ENCODE peak calls at places on chromosomes 5 and 9, in four cellular contexts. E is heart left ventricle, J is stomach, B is heart right ventricle. A is an unnamed sample.

GRCh38 chr5:147369742-147370374 is 135.0 kb downstream of the STK32A start:
- DNase-seq in E (no peak), J (no peak), B (no peak), A (no peak)

GRCh38 chr9:108469654-108470053 is 386.1 kb downstream of the ACTL7B start:
- DNase-seq in E (no peak), J (no peak), B (no peak), A (no peak)

GRCh38 chr5:41670854-41671791 is 160.7 kb upstream of the PLCXD3 start:
- DNase-seq in E (no peak), J (no peak), B (no peak), A (no peak)

GRCh38 chr5:96196890-96197289 is 235.2 kb upstream of the ELL2 start:
- DNase-seq in E (no peak), J (no peak), B (no peak), A (no peak)

GRCh38 chr9:129236441-129237145 is 58.5 kb upstream of the IER5L start:
- DNase-seq in E (peak; percentile 14), J (no peak), B (no peak), A (no peak)

GRCh38 chr9:80841888-80842287 is 847.5 kb downstream of the TLE1 start:
- DNase-seq in E (no peak), J (no peak), B (no peak), A (no peak)

GRCh38 chr5:75275736-75276135 is 39.1 kb upstream of the ANKRD31 start:
- DNase-seq in E (no peak), J (no peak), B (no peak), A (no peak)

GRCh38 chr5:109250533-109251329 is 159.0 kb downstream of the PJA2 start:
- DNase-seq in E (no peak), J (no peak), B (no peak), A (no peak)

GRCh38 chr5:177967221-177967887 is 28.7 kb downstream of the PROP1 start:
- DNase-seq in E (no peak), J (no peak), B (no peak), A (no peak)

GRCh38 chr5:15026506-15026905 is 154.9 kb upstream of the ANKH start:
- DNase-seq in E (no peak), J (no peak), B (no peak), A (no peak)
- H3K4me3 ChIP-seq in E (no peak overlapping the region), J (no peak overlapping the region), B (no peak overlapping the region), A (no peak overlapping the region)

GRCh38 chr9:134350416-134350994 is 24.2 kb downstream of the RXRA start:
- DNase-seq in E (no peak), J (no peak), B (no peak), A (no peak)

GRCh38 chr9:134352247-134352933 is 26.1 kb downstream of the RXRA start:
- DNase-seq in E (no peak), J (no peak), B (no peak), A (no peak)

GRCh38 chr9:134349941-134350340 is 23.7 kb downstream of the RXRA start:
- DNase-seq in E (no peak), J (no peak), B (no peak), A (no peak)

GRCh38 chr9:134353539-134353938 is 27.3 kb downstream of the RXRA start:
- DNase-seq in E (no peak), J (no peak), B (peak; percentile 67), A (no peak)

DNA sequence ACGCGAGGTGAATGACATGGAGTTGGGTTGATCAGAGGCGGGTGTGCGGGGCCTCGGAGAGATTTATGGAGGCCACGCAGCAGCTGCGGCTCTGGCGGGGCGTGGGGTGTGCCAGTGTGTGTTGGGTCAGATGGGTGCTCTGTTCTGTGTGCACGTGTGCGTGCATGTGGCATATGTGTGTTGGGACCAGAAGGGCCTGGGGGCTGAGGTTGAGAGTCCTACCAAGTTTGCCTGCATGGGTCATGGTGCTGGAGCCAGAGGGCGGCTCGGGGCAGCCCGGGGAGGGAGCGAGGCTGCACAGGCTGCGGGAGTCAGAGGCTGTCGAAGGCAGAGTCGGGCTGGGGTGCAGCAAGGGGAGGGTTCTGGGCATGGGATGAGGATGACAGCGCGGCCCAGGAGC is 25.5 kb downstream of the RXRA start:
- DNase-seq in E (no peak), J (no peak), B (no peak), A (no peak)
- H3K4me1 ChIP-seq in E (peaks cover 100% of the 10 kb centered on the region), J (peaks cover 100% of the 10 kb centered on the region), B (peaks cover 91% of the 10 kb centered on the region), A (peaks cover 97% of the 10 kb centered on the region)

DNA sequence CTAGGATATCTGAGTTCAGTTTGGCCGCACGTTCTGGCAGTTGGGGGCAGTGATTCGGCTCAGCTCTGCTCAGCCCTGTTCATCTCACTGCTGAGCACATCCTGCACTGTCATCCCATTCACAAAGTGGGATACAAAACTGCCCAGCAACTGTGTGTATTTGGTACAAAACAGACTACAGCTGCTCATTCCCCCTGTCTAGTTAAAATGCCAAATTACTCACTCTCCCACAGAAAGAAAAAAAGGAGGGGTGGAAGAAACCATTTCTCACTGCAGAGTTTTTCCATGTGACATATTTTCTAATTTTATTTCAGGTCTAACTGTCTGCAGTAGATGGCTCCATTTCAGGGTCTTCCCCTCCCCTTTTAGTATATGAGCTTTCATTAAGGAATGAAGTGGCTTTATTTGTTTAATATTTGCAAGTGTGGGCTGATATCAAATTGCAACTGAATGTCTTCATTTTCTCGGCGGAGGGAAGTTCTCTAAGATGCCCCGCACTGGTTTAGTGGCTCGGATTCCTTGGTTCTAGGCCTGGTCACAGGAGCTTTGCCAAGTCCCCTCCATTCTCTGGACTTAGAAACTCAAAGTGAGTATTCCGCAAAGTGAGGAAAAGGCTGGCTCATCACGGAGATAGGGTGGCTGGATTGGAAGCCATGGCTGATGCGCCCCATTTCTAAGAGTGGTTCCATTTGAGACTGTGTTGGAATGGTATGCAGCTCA is 14.7 kb downstream of the COL15A1 start:
- DNase-seq in E (peak; percentile 50), J (no peak), B (no peak), A (no peak)
- H3K4me3 ChIP-seq in E (no peak overlapping the region), J (no peak overlapping the region), B (no peak overlapping the region), A (no peak overlapping the region)

DNA sequence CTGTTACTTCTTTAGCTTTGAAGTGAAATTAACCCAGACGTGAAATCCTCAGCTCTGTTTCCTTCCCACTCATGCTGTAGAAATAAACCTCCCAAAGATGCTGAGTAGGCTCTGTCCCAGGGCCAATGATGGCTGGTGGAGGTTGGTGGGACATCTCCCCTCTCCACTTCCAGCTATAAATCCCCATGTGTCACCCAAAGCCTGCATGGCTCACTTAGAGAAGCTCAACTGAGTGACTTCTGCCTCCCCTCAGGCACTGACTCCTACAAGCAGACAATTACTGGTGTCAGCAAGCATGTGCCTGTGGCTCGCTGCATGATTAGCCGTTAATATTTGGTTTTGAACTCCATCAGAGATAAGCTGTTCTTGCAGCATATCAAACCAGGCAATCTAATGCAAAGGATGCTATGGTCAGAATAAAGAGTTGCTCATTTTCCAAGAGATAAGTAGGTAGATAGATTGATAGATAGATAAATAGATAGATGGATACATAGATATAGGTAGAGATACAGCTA is 569.5 kb upstream of the WWC1 start:
- DNase-seq in E (no peak), J (no peak), B (no peak), A (no peak)
- H3K4me1 ChIP-seq in E (no peaks in the 10 kb centered on the region), J (no peaks in the 10 kb centered on the region), B (peaks cover 6% of the 10 kb centered on the region), A (no peaks in the 10 kb centered on the region)

GRCh38 chr9:133164209-133164590 is 486 bp upstream of the GBGT1 start:
- DNase-seq in E (no peak), J (no peak), B (no peak), A (no peak)
- H3K4me3 ChIP-seq in E (peak overlapping the region; percentile 66), J (peak overlapping the region; percentile 72), B (peak overlapping the region; percentile 70), A (no peak overlapping the region)

GRCh38 chr9:110104201-110104845 is 103.6 kb downstream of the C9orf152 start:
- DNase-seq in E (no peak), J (no peak), B (no peak), A (no peak)
- H3K4me1 ChIP-seq in E (peaks cover 80% of the 10 kb centered on the region), J (peaks cover 22% of the 10 kb centered on the region), B (peaks cover 74% of the 10 kb centered on the region), A (no peaks in the 10 kb centered on the region)

GRCh38 chr5:3384531-3384930 is 211.1 kb upstream of the IRX1 start:
- DNase-seq in E (no peak), J (no peak), B (no peak), A (no peak)

GRCh38 chr5:3389471-3390026 is 206.1 kb upstream of the IRX1 start:
- DNase-seq in E (no peak), J (no peak), B (no peak), A (no peak)

GRCh38 chr5:3385874-3386536 is 209.6 kb upstream of the IRX1 start:
- DNase-seq in E (no peak), J (no peak), B (no peak), A (no peak)

GRCh38 chr5:3382782-3383181 is 212.8 kb upstream of the IRX1 start:
- DNase-seq in E (no peak), J (no peak), B (no peak), A (no peak)

DNA sequence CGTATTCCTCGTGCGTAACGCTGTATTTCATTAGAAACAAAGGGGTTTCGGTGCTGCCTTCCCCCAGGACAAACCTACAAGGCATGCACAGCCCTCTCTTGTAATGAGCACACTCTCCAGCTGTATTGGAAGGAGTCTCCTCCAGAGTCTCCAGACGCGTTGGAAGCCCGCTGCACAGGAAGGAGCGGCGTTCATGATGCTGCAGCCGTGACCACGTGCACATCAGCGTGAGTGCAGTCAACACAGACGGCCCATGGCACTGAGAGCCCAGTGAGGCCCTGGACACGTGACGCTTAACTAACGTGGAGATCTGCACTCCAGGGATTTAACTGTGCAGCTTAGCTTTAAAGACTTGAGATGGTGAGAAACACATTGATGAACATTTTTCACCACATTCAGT is 209.0 kb upstream of the IRX1 start:
- DNase-seq in E (no peak), J (no peak), B (no peak), A (no peak)
- H3K4me3 ChIP-seq in E (no peak overlapping the region), J (no peak overlapping the region), B (no peak overlapping the region), A (no peak overlapping the region)

GRCh38 chr5:172415615-172416275 is 38.6 kb downstream of the SH3PXD2B start:
- DNase-seq in E (no peak), J (no peak), B (no peak), A (no peak)
- H3K4me1 ChIP-seq in E (peaks cover 40% of the 10 kb centered on the region), J (peaks cover 88% of the 10 kb centered on the region), B (peaks cover 87% of the 10 kb centered on the region), A (no peaks in the 10 kb centered on the region)